ENCODE peak calls at places on chromosome 10, in five cellular contexts. One of them, this sample, is unnamed.

GRCh38 chr10:83142074-83142563 is 997.2 kb upstream of the GHITM start:
- DNase-seq in ELF-1: no peak
- DNase-seq in prostate gland: no peak
- DNase-seq in T-helper 22 cell: no peak
- DNase-seq in Ammon's horn: peak
- DNase-seq in this sample: no peak

GRCh38 chr10:124008187-124008970 is 85.0 kb downstream of the CHST15 start:
- DNase-seq in ELF-1: no peak
- DNase-seq in prostate gland: no peak
- DNase-seq in T-helper 22 cell: no peak
- DNase-seq in Ammon's horn: no peak
- DNase-seq in this sample: no peak

GRCh38 chr10:13637303-13637856 is 50.6 kb downstream of the PRPF18 start:
- DNase-seq in ELF-1: no peak
- DNase-seq in prostate gland: no peak
- DNase-seq in T-helper 22 cell: no peak
- DNase-seq in Ammon's horn: no peak
- DNase-seq in this sample: no peak

GRCh38 chr10:29840516-29841276 is 205.9 kb upstream of the SVIL start:
- DNase-seq in ELF-1: no peak
- DNase-seq in prostate gland: peak
- DNase-seq in T-helper 22 cell: no peak
- DNase-seq in Ammon's horn: no peak
- DNase-seq in this sample: no peak

GRCh38 chr10:110395350-110396283 is 90.9 kb upstream of the SMNDC1 start:
- DNase-seq in ELF-1: peak
- DNase-seq in prostate gland: no peak
- DNase-seq in T-helper 22 cell: no peak
- DNase-seq in Ammon's horn: no peak
- DNase-seq in this sample: no peak

GRCh38 chr10:27360581-27361172 is 120.1 kb upstream of the ACBD5 start:
- DNase-seq in ELF-1: peak
- DNase-seq in prostate gland: peak
- DNase-seq in T-helper 22 cell: peak
- DNase-seq in Ammon's horn: peak
- DNase-seq in this sample: peak

GRCh38 chr10:3828404-3829192 is 43.6 kb upstream of the KLF6 start:
- DNase-seq in ELF-1: no peak
- DNase-seq in prostate gland: no peak
- DNase-seq in T-helper 22 cell: no peak
- DNase-seq in Ammon's horn: no peak
- DNase-seq in this sample: no peak

GRCh38 chr10:64379898-64380297 is 858.7 kb downstream of the REEP3 start:
- DNase-seq in ELF-1: peak
- DNase-seq in prostate gland: no peak
- DNase-seq in T-helper 22 cell: no peak
- DNase-seq in Ammon's horn: no peak
- DNase-seq in this sample: no peak

GRCh38 chr10:133258066-133258817 is 18.4 kb downstream of the ADAM8 start:
- DNase-seq in ELF-1: no peak
- DNase-seq in prostate gland: peak
- DNase-seq in T-helper 22 cell: no peak
- DNase-seq in Ammon's horn: no peak
- DNase-seq in this sample: no peak

GRCh38 chr10:31194986-31195385 is 124.0 kb upstream of the ZEB1 start:
- DNase-seq in ELF-1: peak
- DNase-seq in prostate gland: no peak
- DNase-seq in T-helper 22 cell: no peak
- DNase-seq in Ammon's horn: no peak
- DNase-seq in this sample: no peak

GRCh38 chr10:97426776-97427570 is 982 bp downstream of the PGAM1 start:
- DNase-seq in ELF-1: peak
- DNase-seq in prostate gland: no peak
- DNase-seq in T-helper 22 cell: no peak
- DNase-seq in Ammon's horn: no peak
- DNase-seq in this sample: no peak

GRCh38 chr10:3430501-3430900 is 257.9 kb upstream of the PITRM1 start:
- DNase-seq in ELF-1: no peak
- DNase-seq in prostate gland: no peak
- DNase-seq in T-helper 22 cell: no peak
- DNase-seq in Ammon's horn: no peak
- DNase-seq in this sample: no peak

GRCh38 chr10:67386260-67386659 is 309.7 kb downstream of the CTNNA3 start:
- DNase-seq in ELF-1: no peak
- DNase-seq in prostate gland: no peak
- DNase-seq in T-helper 22 cell: no peak
- DNase-seq in Ammon's horn: no peak
- DNase-seq in this sample: no peak

GRCh38 chr10:32036922-32037321 is 19.3 kb downstream of the KIF5B start:
- DNase-seq in ELF-1: no peak
- DNase-seq in prostate gland: peak
- DNase-seq in T-helper 22 cell: no peak
- DNase-seq in Ammon's horn: no peak
- DNase-seq in this sample: no peak

GRCh38 chr10:110175406-110175805 is 32.0 kb upstream of the MXI1 start:
- DNase-seq in ELF-1: no peak
- DNase-seq in prostate gland: no peak
- DNase-seq in T-helper 22 cell: no peak
- DNase-seq in Ammon's horn: no peak
- DNase-seq in this sample: no peak

GRCh38 chr10:30045961-30046360 is 13.4 kb downstream of the JCAD start:
- DNase-seq in ELF-1: no peak
- DNase-seq in prostate gland: no peak
- DNase-seq in T-helper 22 cell: no peak
- DNase-seq in Ammon's horn: no peak
- DNase-seq in this sample: no peak

GRCh38 chr10:81215498-81215897 is 659.5 kb upstream of the NRG3 start:
- DNase-seq in ELF-1: no peak
- DNase-seq in prostate gland: no peak
- DNase-seq in T-helper 22 cell: no peak
- DNase-seq in Ammon's horn: peak
- DNase-seq in this sample: no peak

GRCh38 chr10:122493761-122494160 is 32.4 kb downstream of the HTRA1 start:
- DNase-seq in ELF-1: no peak
- DNase-seq in prostate gland: no peak
- DNase-seq in T-helper 22 cell: no peak
- DNase-seq in Ammon's horn: no peak
- DNase-seq in this sample: no peak

GRCh38 chr10:1015688-1016087 is 10.0 kb downstream of the IDI2 start:
- DNase-seq in ELF-1: no peak
- DNase-seq in prostate gland: no peak
- DNase-seq in T-helper 22 cell: no peak
- DNase-seq in Ammon's horn: no peak
- DNase-seq in this sample: no peak

GRCh38 chr10:68543004-68543918 is 15.9 kb upstream of the SLC25A16 start:
- DNase-seq in ELF-1: no peak
- DNase-seq in prostate gland: no peak
- DNase-seq in T-helper 22 cell: no peak
- DNase-seq in Ammon's horn: no peak
- DNase-seq in this sample: no peak

GRCh38 chr10:47402681-47403301 is 18.7 kb upstream of the ZNF488 start:
- DNase-seq in ELF-1: peak
- DNase-seq in prostate gland: no peak
- DNase-seq in T-helper 22 cell: no peak
- DNase-seq in Ammon's horn: no peak
- DNase-seq in this sample: no peak

GRCh38 chr10:24440817-24441790 is 232.2 kb downstream of the KIAA1217 start:
- DNase-seq in ELF-1: no peak
- DNase-seq in prostate gland: no peak
- DNase-seq in T-helper 22 cell: no peak
- DNase-seq in Ammon's horn: no peak
- DNase-seq in this sample: no peak

GRCh38 chr10:109187677-109188076 is 735.6 kb downstream of the XPNPEP1 start:
- DNase-seq in ELF-1: no peak
- DNase-seq in prostate gland: no peak
- DNase-seq in T-helper 22 cell: no peak
- DNase-seq in Ammon's horn: no peak
- DNase-seq in this sample: no peak